ENCODE peak calls at places on chromosomes 2 and 18, in seven cellular contexts. W is GM12865, T is D721Med, D is OCI-M1, O is astrocyte of the spinal cord, B is right lobe of liver, U is amygdala. K is an unnamed sample.

GRCh38 chr2:101311390-101312019 is 3.0 kb upstream of the RNF149 start:
- DNase-seq in W (no peak), T (no peak), D (no peak), O (no peak), B (no peak), U (no peak), K (no peak)

GRCh38 chr18:3104190-3105054 is 91.5 kb upstream of the LPIN2 start:
- DNase-seq in W (no peak), T (no peak), D (no peak), O (peak), B (no peak), U (no peak), K (no peak)

GRCh38 chr18:47244041-47244440 is 7.4 kb downstream of the SKOR2 start:
- DNase-seq in W (no peak), T (no peak), D (no peak), O (no peak), B (no peak), U (no peak), K (no peak)

GRCh38 chr2:240277807-240278522 is 137.5 kb upstream of the OTOS start:
- DNase-seq in W (no peak), T (no peak), D (no peak), O (no peak), B (no peak), U (no peak), K (no peak)

GRCh38 chr2:10787176-10787968 is 25.2 kb downstream of the PDIA6 start:
- DNase-seq in W (peak), T (no peak), D (peak), O (no peak), B (no peak), U (no peak), K (peak)

GRCh38 chr2:68726608-68727367 is 7.8 kb upstream of the ARHGAP25 start:
- DNase-seq in W (peak), T (no peak), D (no peak), O (peak), B (no peak), U (no peak), K (peak)

GRCh38 chr2:98909381-98910211 is 26.4 kb downstream of the CRACDL start:
- DNase-seq in W (peak), T (peak), D (no peak), O (peak), B (no peak), U (no peak), K (no peak)

GRCh38 chr2:39488450-39488849 is 51.4 kb upstream of the MAP4K3 start:
- DNase-seq in W (no peak), T (no peak), D (no peak), O (peak), B (no peak), U (no peak), K (no peak)

GRCh38 chr18:59148192-59148591 is 8.5 kb downstream of the SEC11C start:
- DNase-seq in W (no peak), T (no peak), D (no peak), O (no peak), B (no peak), U (no peak), K (no peak)

GRCh38 chr2:74219846-74220486 is 21.6 kb downstream of the MTHFD2 start:
- DNase-seq in W (no peak), T (no peak), D (no peak), O (no peak), B (no peak), U (no peak), K (no peak)

GRCh38 chr18:14978962-14979535 is 231.1 kb downstream of the ANKRD30B start:
- DNase-seq in W (no peak), T (peak), D (peak), O (peak), B (no peak), U (no peak), K (no peak)

GRCh38 chr2:200483729-200484198 is 26.1 kb downstream of the KCTD18 start:
- DNase-seq in W (peak), T (no peak), D (peak), O (peak), B (no peak), U (no peak), K (peak)

GRCh38 chr2:200603972-200604371 is 18.2 kb downstream of the AOX1 start:
- DNase-seq in W (no peak), T (no peak), D (no peak), O (peak), B (no peak), U (no peak), K (no peak)

GRCh38 chr2:70718736-70719135 is 49.3 kb downstream of the ADD2 start:
- DNase-seq in W (no peak), T (no peak), D (no peak), O (no peak), B (no peak), U (no peak), K (no peak)

GRCh38 chr2:115739574-115739973 is 1297.1 kb downstream of the DPP10 start:
- DNase-seq in W (no peak), T (no peak), D (peak), O (no peak), B (no peak), U (no peak), K (no peak)

GRCh38 chr2:133171396-133172004 is 396.8 kb downstream of the NCKAP5 start:
- DNase-seq in W (peak), T (no peak), D (peak), O (peak), B (no peak), U (no peak), K (peak)

GRCh38 chr2:188952901-188953300 is 21.3 kb upstream of the COL3A1 start:
- DNase-seq in W (no peak), T (no peak), D (no peak), O (no peak), B (no peak), U (no peak), K (no peak)

GRCh38 chr2:164841719-164842623 is at the start of gene COBLL1:
- DNase-seq in W (peak), T (peak), D (peak), O (peak), B (peak), U (no peak), K (peak)

GRCh38 chr2:234071664-234072063 is 21.2 kb downstream of the SPP2 start:
- DNase-seq in W (no peak), T (no peak), D (no peak), O (no peak), B (no peak), U (no peak), K (no peak)

GRCh38 chr2:3728104-3729054 is 25.0 kb downstream of the DCDC2C start:
- DNase-seq in W (peak), T (peak), D (peak), O (peak), B (no peak), U (no peak), K (peak)

GRCh38 chr18:56756971-56757370 is 105.8 kb downstream of the WDR7 start:
- DNase-seq in W (no peak), T (no peak), D (no peak), O (no peak), B (no peak), U (no peak), K (no peak)

GRCh38 chr2:148338544-148338943 is 306.0 kb upstream of the EPC2 start:
- DNase-seq in W (no peak), T (no peak), D (peak), O (peak), B (no peak), U (no peak), K (no peak)

GRCh38 chr18:9016819-9017169 is 85.7 kb upstream of the NDUFV2 start:
- DNase-seq in W (no peak), T (no peak), D (no peak), O (no peak), B (no peak), U (no peak), K (no peak)